ENCODE peak calls at places on chromosomes 2 and 18, in ten cellular contexts. P is Karpas-422, I is PC-9, H is OCI-LY7, F is GM23338, R is PC-3, L is HCT116, E is SK-N-SH, Q is hepatocyte, A is MM.1S. W is an unnamed sample. For H3K9me2, the result is how much of the 10 kb centered on the place peaks cover.

GRCh38 chr2:120566331-120567035 is 169.2 kb upstream of the GLI2 start:
- DNase-seq in E (no peak), H (no peak), R (no peak), L (no peak), A (no peak), P (no peak), I (no peak), F (no peak), Q (no peak), W (no peak)

GRCh38 chr2:197286805-197287595 is 23.6 kb downstream of the ANKRD44 start:
- DNase-seq in I (peak), F (no peak), L (no peak), A (no peak), Q (peak), R (peak), P (peak), H (peak), E (no peak), W (peak)

GRCh38 chr2:75788925-75789324 is 78.2 kb upstream of the GCFC2 start:
- DNase-seq in F (no peak), Q (no peak), R (peak), A (no peak), L (no peak), E (no peak), H (no peak), P (no peak), I (no peak), W (no peak)

GRCh38 chr2:235939471-235939870 is 228.7 kb downstream of the GBX2 start:
- DNase-seq in E (no peak), I (no peak), H (no peak), L (no peak), R (no peak), P (no peak), F (no peak), Q (no peak), A (no peak), W (peak)

GRCh38 chr18:35993013-35993412 is 20.5 kb downstream of the RMP24 start:
- DNase-seq in R (no peak), L (no peak), Q (no peak), I (no peak), H (no peak), P (no peak), A (no peak), E (no peak), F (no peak), W (no peak)

GRCh38 chr18:12372406-12372805 is 4.6 kb downstream of the AFG3L2 start:
- DNase-seq in P (no peak), R (no peak), A (no peak), H (no peak), E (no peak), Q (no peak), F (no peak), L (no peak), I (no peak), W (no peak)

GRCh38 chr2:123953848-123954247 is 71.2 kb upstream of the CNTNAP5 start:
- DNase-seq in Q (peak), H (no peak), R (peak), P (no peak), I (no peak), E (no peak), A (no peak), F (no peak), L (no peak), W (peak)

GRCh38 chr2:209389124-209389523 is 34.7 kb upstream of the MAP2 start:
- DNase-seq in R (peak), F (no peak), A (no peak), L (no peak), I (no peak), H (no peak), Q (no peak), P (no peak), E (no peak), W (no peak)

GRCh38 chr2:468631-469310 is 180.9 kb upstream of the ALKAL2 start:
- DNase-seq in Q (no peak), L (no peak), F (peak), E (peak), I (peak), A (no peak), R (no peak), H (no peak), P (no peak), W (no peak)

GRCh38 chr2:46858697-46859080 is 56.9 kb downstream of the MCFD2 start:
- DNase-seq in E (no peak), F (no peak), Q (no peak), H (no peak), P (no peak), L (no peak), R (no peak), A (no peak), I (peak), W (peak)

GRCh38 chr2:106816974-106817373 is 69.0 kb downstream of the ST6GAL2 start:
- DNase-seq in L (no peak), A (no peak), F (no peak), R (no peak), I (no peak), H (no peak), P (no peak), E (no peak), Q (no peak), W (no peak)

DNA sequence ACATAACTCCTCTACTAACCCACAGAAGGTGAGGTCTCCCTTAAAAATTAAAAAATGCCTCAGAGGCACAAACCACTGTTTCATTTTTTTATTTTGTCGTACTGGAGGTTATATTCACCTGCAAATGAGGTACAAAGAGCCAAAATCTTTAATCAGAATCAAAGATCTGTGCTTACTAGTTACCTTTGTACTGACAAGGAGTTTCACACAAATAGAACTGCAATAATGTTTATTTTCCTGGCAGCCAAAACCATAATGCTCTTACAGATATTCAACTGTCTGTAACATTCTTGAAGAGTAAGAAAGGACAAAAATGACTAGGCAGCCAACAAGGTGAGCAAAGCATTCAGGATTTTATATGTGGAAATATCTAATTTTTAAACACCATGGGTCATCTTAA is 105.1 kb upstream of the NOL4 start:
- DNase-seq in H (no peak), R (no peak), E (no peak), P (no peak), A (no peak), L (no peak), F (no peak), I (no peak), Q (no peak), W (no peak)
- H3K9me2 ChIP-seq in H (under half), R (under half), E (under half), P (under half), A (under half), L (under half), F (under half), I (under half), Q (under half), W (under half)

GRCh38 chr2:227415538-227416424 is 28.0 kb upstream of the SCYGR1 start:
- DNase-seq in A (peak), L (no peak), Q (no peak), F (no peak), R (peak), H (no peak), E (no peak), I (peak), P (peak), W (peak)

GRCh38 chr2:227413371-227413770 is 25.6 kb upstream of the SCYGR1 start:
- DNase-seq in E (no peak), R (no peak), A (no peak), P (no peak), H (no peak), F (no peak), I (no peak), Q (no peak), L (no peak), W (no peak)

GRCh38 chr2:227416669-227417068 is 28.9 kb upstream of the SCYGR1 start:
- DNase-seq in L (no peak), H (no peak), P (no peak), A (no peak), Q (no peak), R (no peak), E (no peak), F (no peak), I (no peak), W (no peak)

GRCh38 chr2:227412877-227413276 is 25.1 kb upstream of the SCYGR1 start:
- DNase-seq in L (no peak), E (no peak), P (no peak), Q (no peak), I (no peak), A (no peak), F (no peak), R (no peak), H (no peak), W (no peak)

DNA sequence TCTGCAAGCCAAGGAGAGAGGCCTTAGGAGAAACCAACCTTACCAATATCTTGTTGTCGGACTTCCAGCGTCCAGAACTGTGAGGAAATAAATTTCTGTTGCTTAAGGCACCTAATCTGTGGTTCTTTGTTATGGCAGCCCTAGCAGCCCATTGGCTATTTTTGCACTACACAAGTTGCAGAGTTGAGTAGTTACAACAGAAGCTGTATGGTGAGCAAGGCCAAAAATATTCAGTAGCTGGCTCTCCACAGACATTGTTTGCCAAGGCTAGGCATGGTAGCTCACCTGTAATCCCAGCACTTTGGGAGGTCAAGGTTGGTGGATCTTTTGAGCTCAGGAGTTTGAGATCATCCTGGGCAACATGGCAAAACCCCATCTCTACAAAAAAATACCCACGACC is 27.1 kb upstream of the SCYGR1 start:
- DNase-seq in P (no peak), A (no peak), Q (no peak), E (no peak), R (peak), H (no peak), I (peak), F (no peak), L (no peak), W (peak)
- H2AFZ ChIP-seq in P (no peak), A (no peak), Q (no peak), E (no peak), R (no peak), H (no peak), I (no peak), F (peak), L (peak), W (peak)

DNA sequence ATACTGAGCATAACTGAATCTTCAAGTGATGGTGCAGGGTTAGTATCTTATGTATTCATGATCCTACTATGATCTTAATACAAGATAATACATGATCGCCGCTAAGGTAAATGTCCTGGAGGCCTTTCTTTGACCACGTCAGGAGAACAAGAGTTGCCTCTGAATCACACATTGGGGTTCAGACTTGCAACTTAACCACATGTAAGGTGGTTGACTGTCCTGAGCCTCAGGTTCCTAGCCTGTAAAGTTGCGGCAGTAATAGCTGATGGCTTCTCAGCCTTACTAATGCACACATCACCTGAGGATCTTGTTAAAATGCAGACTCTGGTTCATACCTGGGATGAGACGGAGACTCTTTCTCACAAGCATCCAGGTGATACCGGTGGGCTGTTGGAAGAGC is 112.5 kb downstream of the MGAT5 start:
- DNase-seq in A (no peak), Q (no peak), H (no peak), L (no peak), I (no peak), P (no peak), R (no peak), F (no peak), E (no peak), W (no peak)
- H3K9me2 ChIP-seq in A (under half), Q (under half), H (under half), L (under half), I (under half), P (under half), R (under half), F (under half), E (under half), W (under half)

GRCh38 chr18:80006726-80007125 is 18.4 kb upstream of the TXNL4A start:
- DNase-seq in Q (no peak), E (no peak), F (peak), H (no peak), R (no peak), L (no peak), A (no peak), P (peak), I (no peak), W (no peak)

GRCh38 chr18:80004600-80005342 is 16.4 kb upstream of the TXNL4A start:
- DNase-seq in E (no peak), H (no peak), Q (no peak), A (no peak), P (no peak), R (no peak), L (no peak), F (no peak), I (no peak), W (no peak)

GRCh38 chr18:80012714-80013113 is 21.5 kb upstream of the RBFA start:
- DNase-seq in L (no peak), H (no peak), R (no peak), F (no peak), Q (no peak), A (no peak), I (no peak), E (no peak), P (no peak), W (no peak)

GRCh38 chr18:80009661-80010550 is 21.5 kb upstream of the TXNL4A start:
- DNase-seq in P (no peak), I (peak), A (no peak), H (no peak), F (no peak), E (no peak), R (peak), L (peak), Q (peak), W (peak)

DNA sequence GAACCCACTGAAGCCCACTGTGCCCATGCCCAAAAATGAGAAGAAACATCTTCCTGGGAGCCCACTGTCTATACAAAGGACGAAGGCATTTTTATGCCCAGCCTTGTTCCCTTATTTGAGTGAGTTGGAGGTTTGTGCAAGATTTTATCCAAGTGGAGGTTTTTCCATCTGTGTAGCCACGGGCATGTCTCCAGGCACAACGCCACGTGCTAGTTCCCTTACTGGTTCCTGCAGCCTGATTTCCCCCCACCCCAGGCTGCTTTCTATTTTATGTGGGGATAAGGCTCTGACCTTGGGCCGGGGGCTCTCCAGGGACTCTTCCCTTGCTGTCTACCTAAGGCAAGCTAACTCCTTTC is 22.2 kb upstream of the TXNL4A start:
- DNase-seq in R (no peak), P (no peak), L (no peak), F (no peak), A (no peak), Q (no peak), I (no peak), E (no peak), H (no peak), W (no peak)
- H2AFZ ChIP-seq in R (peak), P (no peak), L (no peak), F (no peak), A (no peak), Q (no peak), I (no peak), E (no peak), H (no peak), W (peak)

DNA sequence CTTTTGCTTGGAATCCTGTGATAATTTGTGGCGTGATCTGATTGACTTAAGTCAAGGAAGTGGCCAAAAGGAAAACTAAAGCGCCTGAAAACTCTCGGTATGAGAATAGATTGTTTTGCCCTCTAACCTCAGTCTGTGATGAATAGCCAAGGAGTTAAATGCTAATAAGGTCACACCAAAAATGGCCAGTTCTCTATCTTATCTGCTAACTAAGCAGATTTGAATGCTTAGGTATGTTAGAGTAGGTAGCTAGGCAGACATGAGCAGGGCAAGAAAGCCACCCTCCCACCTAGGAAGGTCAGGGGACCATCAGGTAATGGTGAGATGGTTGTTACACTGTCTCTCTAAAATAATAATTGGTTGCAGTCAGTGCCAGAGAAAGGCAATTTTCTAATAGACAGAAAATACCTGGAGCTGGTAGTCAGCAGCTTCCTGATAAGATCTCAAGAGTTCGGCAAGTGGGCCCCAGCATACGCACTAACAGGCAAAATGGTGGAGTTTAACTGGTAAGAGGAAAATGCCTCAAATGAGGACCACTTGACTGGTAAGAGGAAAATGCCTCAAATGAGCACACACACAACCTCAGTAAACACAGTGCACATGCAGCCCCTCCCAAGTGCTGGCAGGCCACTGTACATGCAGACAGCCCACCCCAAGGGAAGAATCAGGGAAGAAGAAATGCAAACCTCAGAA is 468.4 kb downstream of the MBD2 start:
- DNase-seq in L (no peak), P (no peak), H (no peak), F (no peak), R (no peak), Q (no peak), E (no peak), A (no peak), I (no peak), W (no peak)
- H3K9me2 ChIP-seq in L (under half), P (under half), H (under half), F (under half), R (under half), Q (under half), E (under half), A (under half), I (under half), W (under half)

GRCh38 chr2:230322561-230323384 is 4.2 kb upstream of the SP140L start:
- DNase-seq in E (no peak), L (no peak), F (no peak), Q (no peak), I (no peak), A (no peak), R (no peak), H (no peak), P (no peak), W (no peak)
- H2AFZ ChIP-seq in E (no peak), L (no peak), F (no peak), Q (no peak), I (no peak), A (no peak), R (no peak), H (no peak), P (no peak), W (no peak)

GRCh38 chr2:138652378-138652777 is 127.8 kb downstream of the NXPH2 start:
- DNase-seq in L (no peak), F (no peak), Q (peak), P (no peak), R (peak), E (no peak), A (no peak), I (peak), H (no peak), W (no peak)
- H3K9me2 ChIP-seq in L (under half), F (under half), Q (under half), P (under half), R (under half), E (under half), A (under half), I (under half), H (under half), W (under half)

GRCh38 chr2:8676191-8676914 is 5.5 kb upstream of the ID2 start:
- DNase-seq in Q (peak), A (no peak), L (no peak), H (no peak), F (peak), P (no peak), R (peak), E (peak), I (no peak), W (peak)
- H2AFZ ChIP-seq in Q (peak), A (no peak), L (no peak), H (no peak), F (peak), P (no peak), R (peak), E (peak), I (no peak), W (peak)